ENCODE peak calls at places on chromosomes 11 and 22, in ten cellular contexts. K is GM23338; A is stimulated activated effector memory CD8-positive, alpha-beta T cell treated with anti-CD3 and anti-CD28 coated beads, Interleukin-12 subunit alpha, Interleukin-12 subunit beta, amount 100 ng/mL, for 72 hours; X is mucosa of gallbladder; F is CD4-positive, CD25-positive, alpha-beta regulatory T cell; M is anterior cingulate cortex; S is transverse colon; P is foreskin fibroblast; L is HEK293T; E is GM19239. I is an unnamed sample.

GRCh38 chr11:119420631-119421030 is 2.3 kb downstream of the THY1 start:
- DNase-seq in K (no peak), M (no peak), S (no peak), P (no peak), X (no peak), L (no peak), F (no peak), E (no peak), A (no peak), I (no peak)

GRCh38 chr11:118340437-118340836 is 2.1 kb downstream of the CD3D start:
- DNase-seq in E (no peak), K (no peak), M (no peak), P (no peak), L (no peak), F (no peak), S (no peak), A (no peak), X (no peak), I (no peak)

GRCh38 chr11:46697303-46697702 is 3.1 kb downstream of the ARHGAP1 start:
- DNase-seq in M (peak; percentile 58), A (no peak), X (no peak), E (no peak), K (no peak), F (no peak), P (no peak), L (no peak), S (no peak), I (peak; percentile 58)

GRCh38 chr11:12756867-12757266 is 82.6 kb downstream of the TEAD1 start:
- DNase-seq in M (no peak), P (no peak), K (no peak), A (no peak), L (no peak), S (no peak), E (no peak), F (no peak), X (no peak), I (no peak)

GRCh38 chr11:126318642-126319373 is 14.9 kb downstream of the DCPS start:
- DNase-seq in M (no peak), K (no peak), E (peak; percentile 52), S (peak; percentile 17), A (peak; percentile 59), P (peak; percentile 96), L (no peak), X (peak; percentile 44), F (no peak), I (peak; percentile 58)

GRCh38 chr22:47195676-47196492 is 433.4 kb downstream of the TBC1D22A start:
- DNase-seq in X (peak; percentile 9), S (no peak), F (no peak), K (no peak), M (no peak), P (no peak), A (no peak), E (no peak), L (no peak), I (no peak)

GRCh38 chr11:116720895-116721294 is 51.9 kb downstream of the BUD13 start:
- DNase-seq in F (no peak), A (no peak), L (no peak), X (no peak), M (no peak), S (no peak), K (no peak), E (no peak), P (no peak), I (no peak)

GRCh38 chr11:69874178-69874983 is 55.2 kb upstream of the FGF3 start:
- DNase-seq in K (no peak), S (peak; percentile 0), M (no peak), X (no peak), A (no peak), E (no peak), P (no peak), L (no peak), F (no peak), I (no peak)

GRCh38 chr11:9231848-9232177 is 33.3 kb downstream of the DENND5A start:
- DNase-seq in L (no peak), S (no peak), E (no peak), M (no peak), P (peak; percentile 60), X (no peak), F (no peak), K (peak; percentile 62), A (no peak), I (peak; percentile 93)

GRCh38 chr11:64539711-64540420 is 51.2 kb upstream of the SLC22A12 start:
- DNase-seq in F (no peak), L (no peak), K (no peak), X (no peak), P (no peak), E (no peak), M (no peak), A (no peak), S (no peak), I (no peak)

GRCh38 chr11:17506314-17506713 is 29.7 kb upstream of the ABCC8 start:
- DNase-seq in A (no peak), K (no peak), M (no peak), P (no peak), E (no peak), X (no peak), F (no peak), S (no peak), L (no peak), I (no peak)

GRCh38 chr11:73384871-73385692 is 8.9 kb downstream of the RELT start:
- DNase-seq in M (no peak), L (no peak), P (peak; percentile 28), F (no peak), E (peak; percentile 84), S (peak; percentile 71), K (no peak), A (no peak), X (peak; percentile 65), I (peak; percentile 49)

GRCh38 chr11:116693206-116694016 is 79.4 kb downstream of the BUD13 start:
- DNase-seq in P (no peak), M (no peak), A (peak; percentile 39), S (peak; percentile 50), F (no peak), E (no peak), L (no peak), X (peak; percentile 85), K (no peak), I (no peak)

GRCh38 chr22:37940698-37941376 is 12.6 kb downstream of the C22orf23 start:
- DNase-seq in M (no peak), K (peak; percentile 30), A (no peak), S (no peak), L (no peak), E (no peak), P (peak; percentile 15), X (no peak), F (no peak), I (no peak)

GRCh38 chr22:39493759-39494158 is 8.3 kb upstream of the MIEF1 start:
- DNase-seq in S (no peak), F (no peak), L (no peak), A (no peak), M (no peak), X (no peak), E (no peak), K (no peak), P (peak; percentile 95), I (no peak)

GRCh38 chr11:118791961-118792578 is 1.1 kb upstream of the DDX6 start:
- DNase-seq in E (no peak), L (peak; percentile 14), S (peak; percentile 45), P (peak; percentile 41), X (peak; percentile 15), F (peak; percentile 24), K (peak; percentile 51), M (no peak), A (peak; percentile 72), I (no peak)

GRCh38 chr11:629237-629583 is 2.2 kb upstream of the SCT start:
- DNase-seq in A (no peak), S (no peak), K (no peak), P (no peak), F (no peak), E (no peak), X (no peak), M (no peak), L (no peak), I (no peak)

GRCh38 chr11:762421-763072 is 14.7 kb downstream of the GATD1 start:
- DNase-seq in K (peak; percentile 59), M (peak; percentile 53), X (no peak), E (no peak), F (no peak), L (no peak), A (no peak), S (peak; percentile 52), P (peak; percentile 95), I (peak; percentile 55)

GRCh38 chr11:124882339-124883071 is 15.2 kb downstream of the ROBO4 start:
- DNase-seq in L (no peak), F (no peak), X (no peak), E (no peak), K (peak; percentile 30), A (no peak), P (no peak), S (no peak), M (no peak), I (no peak)

GRCh38 chr11:102144357-102145342 is 34.4 kb downstream of the YAP1 start:
- DNase-seq in A (no peak), E (no peak), X (no peak), P (peak; percentile 90), K (no peak), S (peak; percentile 15), M (no peak), L (no peak), F (no peak), I (no peak)

GRCh38 chr22:50705219-50705691 is 32.6 kb downstream of the SHANK3 start:
- DNase-seq in S (no peak), L (no peak), M (peak; percentile 80), K (peak; percentile 97), F (no peak), A (no peak), E (no peak), X (peak; percentile 48), P (peak; percentile 37), I (peak; percentile 24)

GRCh38 chr11:83508804-83509203 is 222.6 kb upstream of the CCDC90B start:
- DNase-seq in S (peak; percentile 16), A (no peak), E (no peak), M (no peak), L (no peak), F (no peak), P (no peak), X (peak; percentile 20), K (no peak), I (no peak)